ENCODE peak calls at places on chromosomes 12 and 14, in four cellular contexts. J is K562, Z is HepG2, E is H1. U is an unnamed sample.

GRCh38 chr12:5497329-5498058 is 65.6 kb downstream of the NTF3 start:
- DNase-seq in J (no peak), Z (peak; percentile 9), E (no peak), U (no peak)

GRCh38 chr12:48414046-48414445 is 58.3 kb upstream of the ANP32D start:
- DNase-seq in J (peak; percentile 3), Z (no peak), E (no peak), U (no peak)

GRCh38 chr12:91781114-91781513 is 364.5 kb downstream of the BTG1 start:
- DNase-seq in J (no peak), Z (no peak), E (no peak), U (no peak)

GRCh38 chr12:51434305-51434704 is 9.7 kb downstream of the SLC4A8 start:
- DNase-seq in J (no peak), Z (no peak), E (no peak), U (no peak)

GRCh38 chr12:77190022-77190421 is 124.7 kb upstream of the E2F7 start:
- DNase-seq in J (no peak), Z (no peak), E (no peak), U (no peak)

GRCh38 chr12:115337693-115338543 is 653.9 kb upstream of the TBX3 start:
- DNase-seq in J (peak; percentile 2), Z (peak; percentile 34), E (no peak), U (peak; percentile 94)

GRCh38 chr12:6377667-6377994 is 2.3 kb upstream of the SCNN1A start:
- DNase-seq in J (no peak), Z (no peak), E (no peak), U (no peak)

GRCh38 chr14:70416322-70416716 is 571 bp downstream of the SYNJ2BP start:
- DNase-seq in J (no peak), Z (no peak), E (no peak), U (no peak)

GRCh38 chr12:92403210-92404175 is 257.8 kb upstream of the BTG1 start:
- DNase-seq in J (peak; percentile 95), Z (no peak), E (no peak), U (no peak)

GRCh38 chr12:89363582-89363981 is 11.3 kb upstream of the DUSP6 start:
- DNase-seq in J (no peak), Z (no peak), E (no peak), U (no peak)

GRCh38 chr12:89364058-89364457 is 11.8 kb upstream of the DUSP6 start:
- DNase-seq in J (no peak), Z (no peak), E (no peak), U (no peak)

GRCh38 chr12:89363084-89363483 is 10.8 kb upstream of the DUSP6 start:
- DNase-seq in J (no peak), Z (no peak), E (no peak), U (no peak)

GRCh38 chr12:89366676-89367364 is 14.5 kb upstream of the DUSP6 start:
- DNase-seq in J (no peak), Z (no peak), E (no peak), U (no peak)

GRCh38 chr12:89364631-89365030 is 12.3 kb upstream of the DUSP6 start:
- DNase-seq in J (no peak), Z (no peak), E (no peak), U (no peak)
- TF ChIP-seq EP300 in J (no peak), Z (no peak), E (no peak), U (no peak)

DNA sequence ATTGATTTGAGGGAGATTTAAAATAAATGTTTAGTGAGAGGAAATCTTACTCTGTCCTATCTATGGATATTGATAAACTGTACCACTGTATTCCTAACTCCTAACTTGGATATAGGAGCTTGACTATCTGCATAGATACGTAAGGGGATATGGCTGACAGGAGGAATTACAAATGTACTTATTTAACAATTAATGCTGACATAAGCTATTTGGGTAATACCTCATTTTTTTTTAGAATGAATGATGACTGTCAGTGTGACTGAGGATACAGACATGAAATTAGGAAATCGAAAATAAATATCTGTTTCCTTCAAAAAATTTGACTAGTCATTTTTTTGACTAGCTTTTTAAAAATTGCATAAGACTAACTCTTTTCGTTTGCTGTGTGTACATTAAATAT is 74.9 kb downstream of the PDE3A start:
- DNase-seq in J (no peak), Z (no peak), E (no peak), U (no peak)
- TF ChIP-seq MAFK in J (peak; percentile 82), Z (peak; percentile 95), E (peak; percentile 87), U (peak; percentile 98)

GRCh38 chr14:69079188-69079742 is 73.7 kb downstream of the DCAF5 start:
- DNase-seq in J (no peak), Z (no peak), E (no peak), U (peak; percentile 44)
- TF ChIP-seq KDM1A in J (no peak), Z (no peak), E (no peak), U (no peak)

DNA sequence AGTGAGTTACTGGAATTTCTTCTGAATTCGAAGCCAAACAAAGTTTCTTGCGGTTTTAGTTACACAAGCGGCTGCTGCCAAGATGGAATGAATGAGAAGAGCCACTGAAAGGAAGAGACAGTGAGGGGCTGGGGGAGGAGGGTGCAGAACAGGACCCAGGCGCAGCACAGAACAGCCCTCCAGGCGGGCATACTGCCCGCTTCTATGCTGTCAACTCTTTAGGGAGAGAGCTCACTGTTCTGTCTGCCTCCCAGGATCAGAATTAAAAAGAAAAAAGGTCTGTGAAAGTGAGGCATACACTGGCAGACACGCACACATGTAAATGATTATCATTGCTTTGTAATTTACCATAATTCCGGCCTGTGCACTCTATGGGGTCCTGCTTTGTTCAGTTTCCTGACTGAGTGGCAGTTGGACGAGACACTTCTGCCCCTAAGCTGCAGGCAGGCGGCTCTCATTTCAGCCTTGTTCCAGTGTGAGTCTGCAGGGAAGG is 231.6 kb downstream of the CACNA1C start:
- DNase-seq in J (no peak), Z (no peak), E (no peak), U (no peak)
- TF ChIP-seq EP300 in J (no peak), Z (no peak), E (no peak), U (no peak)

GRCh38 chr14:33432407-33433023 is 493.8 kb downstream of the NPAS3 start:
- DNase-seq in J (peak; percentile 12), Z (peak; percentile 42), E (no peak), U (peak; percentile 29)
- TF ChIP-seq MAFK in J (no peak), Z (peak; percentile 28), E (no peak), U (peak; percentile 40)

DNA sequence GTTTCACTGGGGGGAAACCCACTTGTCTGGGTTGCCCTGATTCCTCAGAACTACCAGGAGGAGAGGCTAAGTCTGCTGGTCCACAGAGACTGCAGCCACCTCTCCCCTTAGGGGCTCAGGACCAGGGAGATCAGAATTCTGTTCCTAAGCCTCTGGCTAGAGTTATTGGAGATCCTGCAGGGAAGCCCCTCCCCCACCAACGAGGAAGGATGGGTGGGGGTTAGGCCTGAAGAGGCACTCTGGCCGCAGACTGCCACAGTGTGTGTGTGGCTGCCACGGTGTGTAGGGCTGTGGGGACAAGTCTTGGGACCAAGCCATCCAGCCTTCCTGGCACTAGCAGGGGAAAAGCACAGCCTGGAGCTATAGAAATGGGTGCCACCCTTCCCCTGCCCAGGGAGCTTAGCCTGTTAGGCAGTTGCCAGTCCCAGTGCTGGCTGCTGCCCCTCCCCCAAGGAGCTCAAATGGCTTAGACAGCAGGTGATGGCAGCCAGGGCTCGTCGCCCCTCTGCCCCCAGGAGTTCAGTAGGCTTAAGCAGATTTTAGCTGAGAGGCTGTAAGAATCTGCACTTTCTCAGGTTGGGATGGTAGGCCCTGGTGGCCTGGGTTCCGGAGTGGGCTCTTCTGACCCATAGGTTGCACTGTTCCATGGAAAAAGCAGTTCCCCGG is 107.7 kb downstream of the ERGIC2 start:
- DNase-seq in J (no peak), Z (no peak), E (no peak), U (no peak)
- TF ChIP-seq KDM1A in J (no peak), Z (no peak), E (no peak), U (no peak)

DNA sequence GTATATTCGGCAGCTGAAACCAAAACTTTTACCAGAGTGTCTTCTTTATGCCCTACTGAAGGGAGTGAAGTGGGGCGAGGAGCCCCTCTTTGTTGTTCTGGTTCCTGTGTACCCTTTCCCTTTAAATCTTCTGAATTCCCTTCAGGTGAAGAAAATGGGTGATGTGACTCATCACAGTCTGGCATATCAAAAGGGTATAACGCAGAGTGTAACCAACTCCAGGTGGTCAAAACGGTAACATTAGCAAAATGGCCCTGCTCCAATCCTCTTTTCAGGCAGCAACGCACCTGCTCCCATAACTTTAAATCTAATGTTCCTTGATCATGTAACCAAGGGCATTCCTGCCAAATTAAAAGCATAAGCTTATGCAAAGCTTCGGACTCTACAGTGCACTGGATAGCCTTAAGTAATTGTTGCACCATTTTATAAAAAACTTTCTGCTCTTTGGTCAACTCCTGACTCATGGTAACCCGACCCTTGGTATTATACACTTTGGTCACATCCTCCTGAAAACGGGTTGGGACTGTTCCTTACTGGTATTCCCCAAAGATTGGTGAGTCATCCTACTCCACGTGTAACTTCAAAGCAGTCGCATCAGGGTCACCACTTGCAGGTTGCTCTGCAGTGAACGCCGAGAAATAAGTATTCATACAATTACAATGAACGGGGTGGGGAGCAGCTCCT is 83.1 kb downstream of the KCNMB4 start:
- DNase-seq in J (no peak), Z (peak; percentile 20), E (no peak), U (peak; percentile 33)
- TF ChIP-seq EP300 in J (no peak), Z (no peak), E (no peak), U (no peak)

GRCh38 chr14:56194062-56194461 is 75.9 kb downstream of the PELI2 start:
- DNase-seq in J (no peak), Z (no peak), E (no peak), U (no peak)

GRCh38 chr14:56187736-56188135 is 69.5 kb downstream of the PELI2 start:
- DNase-seq in J (no peak), Z (no peak), E (no peak), U (no peak)

GRCh38 chr14:56185991-56186390 is 67.8 kb downstream of the PELI2 start:
- DNase-seq in J (no peak), Z (no peak), E (no peak), U (no peak)

GRCh38 chr14:56183631-56184157 is 65.5 kb downstream of the PELI2 start:
- DNase-seq in J (no peak), Z (no peak), E (no peak), U (no peak)

DNA sequence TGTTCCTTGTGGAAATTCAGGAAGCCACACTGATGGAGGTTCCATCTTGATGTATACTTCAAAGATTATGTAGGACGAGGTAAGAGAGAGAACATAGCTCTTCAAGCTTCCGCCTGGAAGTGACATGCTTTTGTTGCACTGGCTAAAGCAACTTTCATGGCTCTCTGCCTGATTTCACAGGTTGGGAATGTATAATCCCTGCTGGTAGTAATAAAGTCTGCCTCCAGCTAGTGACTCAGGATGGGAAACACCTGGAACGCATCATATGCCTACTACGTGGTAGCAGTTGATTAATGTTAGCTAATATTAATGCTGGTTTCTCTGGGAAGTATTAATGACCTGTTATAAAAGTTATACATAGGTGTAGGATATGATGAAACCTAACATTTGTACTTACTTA is 71.1 kb downstream of the PELI2 start:
- DNase-seq in J (no peak), Z (no peak), E (no peak), U (peak; percentile 61)
- TF ChIP-seq MAFK in J (no peak), Z (no peak), E (no peak), U (no peak)

DNA sequence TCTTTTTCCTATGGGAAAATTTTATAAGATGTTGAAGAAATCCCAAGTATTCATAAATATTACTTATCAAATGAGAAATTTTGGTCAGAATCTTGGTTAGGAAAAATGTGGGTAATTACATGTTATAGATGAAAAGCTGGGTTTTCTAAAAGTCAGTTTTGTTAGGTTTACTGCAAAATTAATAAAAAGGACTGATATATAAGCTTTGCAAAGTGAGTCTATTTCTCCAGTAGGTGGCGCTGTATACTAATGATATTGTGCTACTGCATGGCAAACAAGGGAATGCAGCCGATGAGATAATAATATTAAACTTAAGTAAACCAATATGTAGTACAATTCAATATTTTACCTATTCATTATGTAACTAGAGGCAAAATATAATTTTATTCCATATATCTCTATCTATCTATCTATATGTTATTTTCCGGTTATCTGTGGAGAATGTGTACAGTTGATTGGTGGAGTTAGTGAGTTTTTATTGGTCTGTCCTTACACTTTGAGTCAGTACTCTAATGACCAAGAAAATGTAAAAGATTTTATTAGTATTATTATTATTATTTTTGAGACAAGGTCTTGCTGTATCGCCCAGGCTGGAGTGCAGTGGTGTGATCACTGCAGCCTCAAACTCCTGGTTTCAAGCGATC is 32.9 kb downstream of the MIPOL1 start:
- DNase-seq in J (peak; percentile 65), Z (peak; percentile 90), E (no peak), U (peak; percentile 35)
- TF ChIP-seq KDM1A in J (no peak), Z (no peak), E (no peak), U (no peak)